ENCODE peak calls at places on chromosomes 13 and 19, in seven cellular contexts. P is uterus, U is mammary epithelial cell, W is dorsolateral prefrontal cortex, H is GM06990, I is kidney epithelial cell, T is keratinocyte. Z is an unnamed sample.

GRCh38 chr19:48629599-48630288 is 7.4 kb downstream of the DBP start:
- DNase-seq in H (no peak), W (no peak), T (no peak), U (no peak), I (no peak), P (peak), Z (no peak)

GRCh38 chr19:6011794-6012193 is 33.9 kb upstream of the RANBP3 start:
- DNase-seq in W (no peak), U (no peak), H (no peak), I (no peak), T (no peak), P (no peak), Z (no peak)

GRCh38 chr13:67045357-67045756 is 184.8 kb downstream of the PCDH9 start:
- DNase-seq in H (no peak), W (no peak), U (no peak), T (no peak), I (no peak), P (no peak), Z (no peak)

GRCh38 chr19:58577581-58578429 is 4.7 kb upstream of the MZF1 start:
- DNase-seq in T (no peak), H (no peak), U (no peak), W (peak), I (no peak), P (no peak), Z (no peak)

GRCh38 chr19:45172173-45172572 is 5.9 kb downstream of the TRAPPC6A start:
- DNase-seq in P (no peak), I (no peak), W (no peak), T (no peak), U (no peak), H (no peak), Z (no peak)

GRCh38 chr13:76764429-76764828 is 121.8 kb downstream of the KCTD12 start:
- DNase-seq in W (no peak), P (peak), U (no peak), H (no peak), I (no peak), T (no peak), Z (no peak)

GRCh38 chr19:23273594-23274412 is 23.6 kb upstream of the ZNF724 start:
- DNase-seq in U (peak), P (peak), W (peak), T (no peak), H (peak), I (peak), Z (peak)

GRCh38 chr13:64680739-64681138 is 2549.4 kb downstream of the PCDH9 start:
- DNase-seq in I (no peak), H (no peak), U (no peak), W (no peak), P (no peak), T (no peak), Z (no peak)

GRCh38 chr19:12126707-12127106 is 13.4 kb downstream of the ZNF20 start:
- DNase-seq in I (no peak), W (no peak), U (no peak), T (no peak), P (no peak), H (no peak), Z (no peak)

GRCh38 chr19:932647-933552 is 7.1 kb downstream of the ARID3A start:
- DNase-seq in U (peak), W (no peak), H (peak), T (no peak), P (peak), I (no peak), Z (no peak)

GRCh38 chr13:32024750-32025149 is 6.8 kb upstream of the FRY start:
- DNase-seq in W (no peak), P (no peak), U (no peak), H (no peak), I (no peak), T (no peak), Z (no peak)

GRCh38 chr13:26964278-26965057 is 203.9 kb upstream of the GPR12 start:
- DNase-seq in T (no peak), W (peak), P (no peak), H (no peak), U (no peak), I (no peak), Z (no peak)

GRCh38 chr19:16088985-16089846 is 12.9 kb downstream of the TPM4 start:
- DNase-seq in W (no peak), P (no peak), T (no peak), H (no peak), U (no peak), I (no peak), Z (no peak)

GRCh38 chr19:6677924-6678689 is 8.1 kb upstream of the TNFSF14 start:
- DNase-seq in W (no peak), H (peak), P (no peak), T (no peak), I (no peak), U (peak), Z (no peak)

GRCh38 chr13:46598140-46598819 is 45.3 kb downstream of the LRCH1 start:
- DNase-seq in P (no peak), W (no peak), H (no peak), I (no peak), T (no peak), U (no peak), Z (no peak)

GRCh38 chr13:22106058-22106457 is 435.2 kb downstream of the FGF9 start:
- DNase-seq in I (no peak), H (no peak), U (no peak), P (no peak), T (no peak), W (no peak), Z (no peak)

GRCh38 chr19:38122402-38123093 is 101.5 kb downstream of the DPF1 start:
- DNase-seq in I (no peak), W (no peak), T (no peak), H (no peak), U (no peak), P (no peak), Z (no peak)

GRCh38 chr13:31499274-31499673 is 240.1 kb upstream of the RXFP2 start:
- DNase-seq in U (no peak), I (no peak), W (no peak), P (no peak), T (no peak), H (no peak), Z (no peak)

GRCh38 chr19:782195-783043 is 14.8 kb upstream of the PTBP1 start:
- DNase-seq in T (no peak), U (no peak), H (no peak), I (no peak), P (no peak), W (no peak), Z (no peak)

GRCh38 chr19:10760268-10760944 is 42.5 kb downstream of the DNM2 start:
- DNase-seq in H (peak), U (no peak), I (peak), P (no peak), W (no peak), T (no peak), Z (peak)

GRCh38 chr19:53812335-53812734 is 11.8 kb downstream of the NLRP12 start:
- DNase-seq in I (no peak), W (no peak), P (no peak), T (no peak), U (no peak), H (no peak), Z (no peak)
- TF ChIP-seq CTCF in I (no peak), W (no peak), P (no peak), T (peak), U (no peak), H (no peak), Z (no peak)

GRCh38 chr19:3047307-3048189 is 14.7 kb downstream of the TLE5 start:
- DNase-seq in P (peak), H (no peak), W (no peak), I (no peak), U (peak), T (no peak), Z (no peak)
- H3K4me3 ChIP-seq in P (peak), H (no peak), W (peak), I (no peak), U (no peak), T (peak), Z (no peak)

GRCh38 chr19:31110331-31110730 is 238.9 kb downstream of the TSHZ3 start:
- DNase-seq in T (no peak), U (peak), H (no peak), P (peak), W (no peak), I (no peak), Z (no peak)
- TF ChIP-seq CTCF in T (peak), U (peak), H (no peak), P (no peak), W (no peak), I (peak), Z (peak)

DNA sequence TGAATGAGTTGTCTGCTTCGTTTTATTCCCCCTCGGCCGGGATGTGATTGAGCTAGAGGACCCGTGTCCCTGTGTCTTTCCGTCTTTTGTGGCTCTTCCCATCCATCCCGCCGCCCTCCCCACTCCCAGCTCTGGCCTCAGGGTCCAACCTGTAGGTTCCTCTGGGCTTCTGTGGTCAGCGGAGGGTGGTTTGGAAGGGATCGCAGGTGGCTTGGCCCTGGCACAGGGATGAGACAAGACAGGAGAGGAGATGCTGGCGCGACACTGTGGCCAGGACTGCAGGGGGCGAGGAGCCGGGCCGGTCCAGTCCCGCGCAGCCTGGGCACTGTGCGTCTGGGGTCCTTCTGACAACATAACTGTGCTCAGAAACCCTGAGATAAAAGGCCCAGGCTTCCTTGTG is 2.0 kb downstream of the EVI5L start:
- DNase-seq in T (no peak), P (no peak), U (no peak), W (no peak), H (no peak), I (no peak), Z (no peak)
- H3K4me3 ChIP-seq in T (no peak), P (no peak), U (no peak), W (peak), H (no peak), I (no peak), Z (no peak)

GRCh38 chr19:51372649-51373504 is at the start of gene NKG7:
- DNase-seq in P (no peak), W (no peak), I (no peak), T (no peak), U (no peak), H (peak), Z (no peak)
- TF ChIP-seq CTCF in P (no peak), W (no peak), I (no peak), T (no peak), U (no peak), H (no peak), Z (no peak)

GRCh38 chr19:33376423-33376822 is 2.9 kb downstream of the CEBPG start:
- DNase-seq in P (peak), W (no peak), I (no peak), H (no peak), U (peak), T (peak), Z (no peak)
- H3K4me3 ChIP-seq in P (no peak), W (no peak), I (no peak), H (no peak), U (peak), T (peak), Z (no peak)

DNA sequence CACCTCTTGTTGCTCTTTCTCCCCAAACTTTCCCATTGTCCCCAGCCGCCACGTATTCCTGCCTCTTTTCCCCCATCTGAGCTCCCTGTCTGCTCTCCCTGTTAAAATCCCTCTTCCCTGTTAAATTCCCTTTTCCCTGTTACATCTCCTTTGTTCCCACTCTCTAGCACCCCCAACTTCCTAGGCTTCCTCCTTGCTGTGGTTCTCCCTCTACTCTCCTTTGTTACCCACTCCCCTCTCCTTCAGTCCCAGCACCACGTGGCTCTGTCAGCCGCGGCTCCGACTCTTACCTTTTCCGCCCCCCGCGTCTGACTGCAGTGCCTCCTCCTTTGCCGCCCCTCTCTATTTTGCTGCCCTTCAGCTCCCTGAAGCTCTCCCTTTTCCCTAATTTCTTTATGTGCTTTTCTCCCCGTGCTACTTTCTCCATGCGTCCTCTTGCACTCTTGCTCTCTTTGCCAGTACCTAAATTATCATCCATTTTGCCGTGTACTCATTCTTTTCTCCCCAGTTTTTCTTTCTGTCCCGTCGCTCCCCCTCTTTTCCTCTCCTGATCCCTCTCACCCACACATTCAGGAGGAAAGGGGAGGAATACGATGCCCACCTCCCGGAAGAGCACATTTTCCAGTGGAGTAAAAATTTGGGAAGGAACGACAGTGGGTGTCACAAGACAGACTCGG is 986 bp downstream of the ZNF616 start:
- DNase-seq in U (no peak), P (peak), T (no peak), W (peak), H (no peak), I (no peak), Z (no peak)
- TF ChIP-seq CTCF in U (no peak), P (no peak), T (no peak), W (no peak), H (no peak), I (no peak), Z (no peak)

Z was measured in epithelial cell of proximal tubule.